ENCODE peak calls at places on chromosomes 5 and 9, in four cellular contexts. One of them, this sample, is unnamed.

GRCh38 chr9:15509931-15510788 is 610 bp downstream of the PSIP1 start:
- DNase-seq in H4: no peak
- DNase-seq in RWPE1: peak
- DNase-seq in caudate nucleus: no peak
- DNase-seq in this sample: peak

GRCh38 chr5:139761057-139761450 is 34.6 kb upstream of the PSD2 start:
- DNase-seq in H4: no peak
- DNase-seq in RWPE1: no peak
- DNase-seq in caudate nucleus: no peak
- DNase-seq in this sample: no peak

GRCh38 chr5:139710370-139711066 is 62.4 kb downstream of the CXXC5 start:
- DNase-seq in H4: peak
- DNase-seq in RWPE1: peak
- DNase-seq in caudate nucleus: peak
- DNase-seq in this sample: peak

GRCh38 chr9:79023134-79023577 is 548.6 kb upstream of the TLE4 start:
- DNase-seq in H4: peak
- DNase-seq in RWPE1: peak
- DNase-seq in caudate nucleus: no peak
- DNase-seq in this sample: peak

GRCh38 chr9:36632892-36633291 is 60.2 kb downstream of the MELK start:
- DNase-seq in H4: peak
- DNase-seq in RWPE1: peak
- DNase-seq in caudate nucleus: no peak
- DNase-seq in this sample: no peak

GRCh38 chr5:74595143-74595915 is 45.2 kb downstream of the ENC1 start:
- DNase-seq in H4: peak
- DNase-seq in RWPE1: peak
- DNase-seq in caudate nucleus: no peak
- DNase-seq in this sample: no peak

GRCh38 chr5:171336486-171337206 is 27.6 kb downstream of the TLX3 start:
- DNase-seq in H4: peak
- DNase-seq in RWPE1: peak
- DNase-seq in caudate nucleus: peak
- DNase-seq in this sample: no peak

GRCh38 chr9:74245871-74246552 is 251.1 kb upstream of the RORB start:
- DNase-seq in H4: no peak
- DNase-seq in RWPE1: no peak
- DNase-seq in caudate nucleus: no peak
- DNase-seq in this sample: peak

GRCh38 chr5:89421035-89421434 is 538.1 kb upstream of the MEF2C start:
- DNase-seq in H4: peak
- DNase-seq in RWPE1: peak
- DNase-seq in caudate nucleus: no peak
- DNase-seq in this sample: no peak

This sample was measured in SJCRH30.